ENCODE peak calls at places on chromosomes 7 and 10, in nine cellular contexts. V is GM20000, C is heart right ventricle, W is kidney, X is uterus, G is tibial artery, O is glutamatergic neuron, I is cardiac muscle cell, A is upper lobe of right lung. Y is an unnamed sample.

GRCh38 chr10:3103646-3104045 is 36.3 kb downstream of the PFKP start:
- DNase-seq in V (no peak), C (no peak), W (peak), X (no peak), G (peak), O (no peak), I (no peak), A (no peak), Y (no peak)

GRCh38 chr7:80060218-80060806 is 74.3 kb upstream of the GNAI1 start:
- DNase-seq in V (peak), C (no peak), W (no peak), X (no peak), G (no peak), O (no peak), I (peak), A (no peak), Y (no peak)

GRCh38 chr10:131943021-131943814 is 38.5 kb downstream of the BNIP3 start:
- DNase-seq in V (no peak), C (no peak), W (no peak), X (no peak), G (no peak), O (peak), I (peak), A (peak), Y (no peak)

GRCh38 chr10:103276941-103277712 is at the start of gene INA:
- DNase-seq in V (peak), C (no peak), W (no peak), X (no peak), G (no peak), O (peak), I (peak), A (no peak), Y (no peak)

GRCh38 chr7:101740981-101741725 is 76.3 kb upstream of the CUX1 start:
- DNase-seq in V (peak), C (no peak), W (no peak), X (no peak), G (no peak), O (no peak), I (peak), A (no peak), Y (no peak)

GRCh38 chr10:13815766-13816165 is 229.0 kb downstream of the PRPF18 start:
- DNase-seq in V (no peak), C (no peak), W (no peak), X (no peak), G (no peak), O (no peak), I (no peak), A (no peak), Y (no peak)

GRCh38 chr10:111373696-111374095 is 296.9 kb downstream of the ADRA2A start:
- DNase-seq in V (no peak), C (no peak), W (no peak), X (no peak), G (no peak), O (no peak), I (no peak), A (no peak), Y (no peak)

GRCh38 chr7:15544050-15544449 is 17.8 kb downstream of the AGMO start:
- DNase-seq in V (no peak), C (no peak), W (no peak), X (no peak), G (no peak), O (no peak), I (no peak), A (no peak), Y (no peak)

GRCh38 chr7:156402255-156402654 is 238.3 kb upstream of the RNF32 start:
- DNase-seq in V (no peak), C (no peak), W (no peak), X (no peak), G (no peak), O (no peak), I (no peak), A (no peak), Y (no peak)

GRCh38 chr10:49187950-49188761 is at the start of gene TMEM273:
- DNase-seq in V (peak), C (peak), W (peak), X (peak), G (peak), O (no peak), I (no peak), A (peak), Y (no peak)

GRCh38 chr7:31864646-31865045 is 177.6 kb downstream of the PPP1R17 start:
- DNase-seq in V (no peak), C (no peak), W (no peak), X (no peak), G (no peak), O (no peak), I (no peak), A (no peak), Y (no peak)

GRCh38 chr10:53939654-53940053 is 861.4 kb downstream of the PCDH15 start:
- DNase-seq in V (no peak), C (no peak), W (no peak), X (no peak), G (no peak), O (no peak), I (no peak), A (no peak), Y (no peak)
- TF ChIP-seq CTCF in V (no peak), C (no peak), W (no peak), X (no peak), G (no peak), O (no peak), I (no peak), A (no peak), Y (no peak)

GRCh38 chr10:120805014-120805805 is 46.0 kb upstream of the WDR11 start:
- DNase-seq in V (no peak), C (no peak), W (no peak), X (no peak), G (no peak), O (no peak), I (no peak), A (no peak), Y (no peak)
- TF ChIP-seq CTCF in V (no peak), C (no peak), W (no peak), X (no peak), G (no peak), O (no peak), I (no peak), A (no peak), Y (no peak)

GRCh38 chr7:17158261-17158660 is 140.2 kb upstream of the AHR start:
- DNase-seq in V (no peak), C (no peak), W (no peak), X (no peak), G (no peak), O (no peak), I (no peak), A (no peak), Y (no peak)
- TF ChIP-seq CTCF in V (no peak), C (no peak), W (no peak), X (no peak), G (no peak), O (no peak), I (no peak), A (no peak), Y (no peak)

GRCh38 chr10:34157501-34157900 is 657.6 kb downstream of the PARD3 start:
- DNase-seq in V (no peak), C (no peak), W (no peak), X (no peak), G (no peak), O (no peak), I (no peak), A (no peak), Y (no peak)
- TF ChIP-seq CTCF in V (no peak), C (no peak), W (no peak), X (no peak), G (no peak), O (no peak), I (no peak), A (no peak), Y (no peak)

DNA sequence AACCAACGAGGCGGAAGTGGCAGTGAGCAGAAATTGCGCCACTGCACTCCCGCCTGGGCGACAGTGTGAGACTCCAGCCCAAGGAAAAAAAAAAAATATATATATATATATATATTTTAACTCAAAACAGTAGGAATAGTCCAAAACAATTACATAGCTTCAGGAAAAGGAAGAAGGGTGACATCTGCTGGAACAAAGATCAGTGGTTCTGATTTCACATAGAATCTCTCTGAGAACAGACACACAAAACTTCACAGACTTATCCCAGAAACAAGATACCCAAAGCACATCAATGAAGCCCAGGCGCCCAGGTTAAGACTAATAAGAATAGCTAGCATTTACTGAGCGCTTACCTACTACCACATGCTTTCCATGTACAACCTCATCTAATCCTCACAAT is 45.0 kb downstream of the DNMBP start:
- DNase-seq in V (no peak), C (no peak), W (no peak), X (no peak), G (no peak), O (no peak), I (peak), A (no peak), Y (no peak)
- TF ChIP-seq CTCF in V (no peak), C (no peak), W (no peak), X (no peak), G (no peak), O (no peak), I (peak), A (no peak), Y (no peak)

GRCh38 chr10:94076325-94076841 is 82.7 kb downstream of the PLCE1 start:
- DNase-seq in V (no peak), C (peak), W (no peak), X (no peak), G (no peak), O (no peak), I (peak), A (no peak), Y (no peak)
- TF ChIP-seq CTCF in V (no peak), C (no peak), W (peak), X (peak), G (peak), O (no peak), I (peak), A (peak), Y (no peak)

GRCh38 chr10:100341953-100342626 is 4.9 kb upstream of the SCD start:
- DNase-seq in V (peak), C (peak), W (no peak), X (peak), G (peak), O (peak), I (peak), A (peak), Y (no peak)

GRCh38 chr10:100342627-100342972 is 4.4 kb upstream of the SCD start:
- DNase-seq in V (no peak), C (no peak), W (no peak), X (no peak), G (no peak), O (no peak), I (no peak), A (no peak), Y (no peak)

GRCh38 chr10:100338434-100339036 is 8.5 kb upstream of the SCD start:
- DNase-seq in V (peak), C (peak), W (peak), X (peak), G (peak), O (peak), I (peak), A (peak), Y (peak)

GRCh38 chr10:100339236-100339635 is 7.8 kb upstream of the SCD start:
- DNase-seq in V (peak), C (no peak), W (no peak), X (no peak), G (no peak), O (no peak), I (no peak), A (no peak), Y (no peak)

GRCh38 chr10:100340948-100341847 is 5.8 kb upstream of the SCD start:
- DNase-seq in V (no peak), C (no peak), W (no peak), X (no peak), G (peak), O (peak), I (no peak), A (peak), Y (no peak)
- TF ChIP-seq CTCF in V (no peak), C (no peak), W (no peak), X (no peak), G (no peak), O (no peak), I (no peak), A (no peak), Y (no peak)